ENCODE peak calls at places on chromosome 2, in six cellular contexts. X is GM10248; M is activated naive CD8-positive, alpha-beta T cell treated with anti-CD3 and anti-CD28 coated beads, Interleukin-2, amount 50 U/mL, for 24 hours; R is tibial nerve; G is ELR; V is HepG2. H is an unnamed sample.

GRCh38 chr2:1790996-1791395 is 46.7 kb upstream of the PXDN start:
- DNase-seq in X (no peak), M (no peak), R (no peak), G (no peak), V (no peak), H (no peak)

GRCh38 chr2:176112375-176113302 is 3.9 kb upstream of the HOXD10 start:
- DNase-seq in X (no peak), M (no peak), R (no peak), G (no peak), V (no peak), H (no peak)

GRCh38 chr2:127623388-127624320 is 22.3 kb upstream of the GPR17 start:
- DNase-seq in X (no peak), M (no peak), R (no peak), G (peak), V (no peak), H (no peak)

GRCh38 chr2:136015688-136016087 is 30.3 kb upstream of the DARS1 start:
- DNase-seq in X (no peak), M (no peak), R (no peak), G (no peak), V (no peak), H (no peak)

GRCh38 chr2:179909845-179910734 is 48.7 kb upstream of the ZNF385B start:
- DNase-seq in X (no peak), M (no peak), R (no peak), G (no peak), V (no peak), H (no peak)

GRCh38 chr2:47265751-47266231 is 110.7 kb upstream of the STPG4 start:
- DNase-seq in X (no peak), M (no peak), R (no peak), G (peak), V (no peak), H (no peak)

GRCh38 chr2:240983996-240984498 is 14.4 kb upstream of the SNED1 start:
- DNase-seq in X (no peak), M (no peak), R (no peak), G (no peak), V (no peak), H (no peak)

GRCh38 chr2:66585616-66586015 is 150.7 kb downstream of the MEIS1 start:
- DNase-seq in X (no peak), M (no peak), R (no peak), G (no peak), V (no peak), H (no peak)

GRCh38 chr2:46067501-46068292 is 229.5 kb upstream of the EPAS1 start:
- DNase-seq in X (no peak), M (no peak), R (no peak), G (peak), V (peak), H (no peak)

H was measured in uterus.